ENCODE peak calls at places on chromosomes 4 and X, in six cellular contexts. W, P, Z, A, Q and C are unnamed samples. For H3K9me3 and H3K4me1, the result is how much of the 10 kb centered on the place peaks cover.

GRCh38 chrX:132508834-132509233 is 20.0 kb upstream of the MBNL3 start:
- DNase-seq in P (no peak), Z (no peak), Q (no peak), W (no peak), A (no peak), C (no peak)

GRCh38 chr4:47669946-47670345 is 167.9 kb downstream of the CORIN start:
- DNase-seq in Q (no peak), Z (no peak), A (no peak), P (no peak), W (no peak), C (no peak)

GRCh38 chr4:27154706-27155105 is 294.1 kb downstream of the STIM2 start:
- DNase-seq in Q (no peak), P (no peak), W (no peak), A (no peak), Z (no peak), C (no peak)

GRCh38 chr4:150418757-150419410 is 163.1 kb upstream of the MAB21L2 start:
- DNase-seq in W (no peak), P (no peak), Q (no peak), Z (no peak), A (no peak), C (no peak)

GRCh38 chr4:91322961-91323360 is 980.8 kb upstream of the GRID2 start:
- DNase-seq in P (no peak), Q (no peak), Z (no peak), W (no peak), A (no peak), C (no peak)

GRCh38 chrX:35800479-35800878 is 2.3 kb downstream of the MAGEB16 start:
- DNase-seq in A (no peak), Z (no peak), P (no peak), Q (no peak), W (no peak), C (no peak)

GRCh38 chr4:111323496-111323895 is 700.6 kb upstream of the PITX2 start:
- DNase-seq in A (no peak), W (no peak), Q (no peak), P (no peak), Z (no peak), C (no peak)

GRCh38 chrX:45126158-45126557 is 74.5 kb downstream of the DIPK2B start:
- DNase-seq in Q (no peak), W (no peak), A (no peak), Z (no peak), P (no peak), C (no peak)

GRCh38 chr4:2937146-2937857 is 25.9 kb downstream of the NOP14 start:
- DNase-seq in A (peak), Z (no peak), Q (peak), P (peak), W (no peak), C (peak)

GRCh38 chrX:8520791-8521190 is 56.2 kb downstream of the VCX3B start:
- DNase-seq in W (no peak), P (no peak), Z (no peak), A (no peak), Q (no peak), C (no peak)

GRCh38 chr4:114807357-114807756 is 208.8 kb downstream of the UGT8 start:
- DNase-seq in W (no peak), Z (no peak), P (no peak), Q (no peak), A (no peak), C (no peak)

GRCh38 chr4:83075696-83076095 is 38.8 kb downstream of the PLAC8 start:
- DNase-seq in P (no peak), Z (no peak), Q (no peak), W (no peak), A (no peak), C (no peak)

GRCh38 chr4:83362492-83363329 is 28.1 kb upstream of the HPSE start:
- DNase-seq in P (no peak), W (no peak), Z (no peak), A (no peak), Q (no peak), C (no peak)

GRCh38 chr4:112938461-112939058 is 110.9 kb upstream of the ANK2 start:
- DNase-seq in Z (no peak), Q (no peak), W (no peak), P (no peak), A (no peak), C (no peak)
- H3K9me3 ChIP-seq in Z (under half), Q (under half), W (under half), P (under half), A (under half), C (under half)

DNA sequence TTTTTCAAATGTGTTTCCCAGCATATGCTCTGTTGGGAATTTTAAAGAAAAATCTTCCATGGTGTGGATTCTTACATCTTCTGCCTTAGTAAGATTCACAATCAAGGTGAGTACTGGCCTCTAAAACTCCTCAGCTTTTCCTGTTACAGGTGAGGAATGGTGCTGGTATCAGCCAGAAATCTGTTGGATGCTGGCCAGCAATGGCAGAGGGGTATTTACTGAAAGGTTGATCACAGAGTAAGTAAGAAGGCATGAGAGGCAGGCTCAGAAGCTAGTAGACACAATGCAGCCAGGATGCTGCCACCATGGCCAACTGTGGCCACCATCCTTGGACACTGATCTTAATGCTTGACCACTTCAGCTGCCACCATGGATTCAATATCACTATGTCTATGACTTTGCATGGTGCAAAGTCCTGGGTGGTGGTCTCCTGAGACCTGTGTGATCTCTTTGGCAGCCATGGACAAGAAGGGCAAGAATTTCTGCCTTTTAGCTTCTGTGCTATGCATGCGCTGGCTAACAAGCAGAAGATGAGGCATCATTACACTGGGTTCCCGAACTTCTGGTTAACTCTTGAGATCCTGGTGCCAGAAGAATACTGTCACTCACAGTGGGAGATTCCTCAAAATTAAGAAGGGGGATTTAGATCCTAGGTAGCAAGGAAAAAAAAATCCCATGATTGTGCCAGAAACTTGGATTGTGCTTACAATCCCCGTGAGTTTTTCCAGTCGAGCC is 60.2 kb downstream of the CHRNA9 start:
- DNase-seq in P (no peak), A (no peak), W (no peak), Q (no peak), Z (no peak), C (no peak)
- H3K4me1 ChIP-seq in P (under half), A (under half), W (under half), Q (under half), Z (under half), C (under half)

GRCh38 chr4:115906428-115906827 is 793.0 kb upstream of the NDST4 start:
- DNase-seq in P (no peak), Q (no peak), Z (no peak), A (no peak), W (no peak), C (no peak)
- TF ChIP-seq CTCF in P (no peak), Q (peak), Z (no peak), A (no peak), W (no peak), C (no peak)

GRCh38 chrX:17164936-17165335 is 210.1 kb upstream of the NHS start:
- DNase-seq in W (no peak), P (no peak), Q (no peak), A (no peak), Z (no peak), C (no peak)
- H3K9me3 ChIP-seq in W (under half), P (under half), Q (under half), A (under half), Z (under half), C (under half)

GRCh38 chr4:8440491-8441311 is at the start of the genes ACOX3 and TRMT44:
- DNase-seq in Z (peak), A (peak), Q (peak), W (peak), P (peak), C (peak)
- H3K4me1 ChIP-seq in Z (half or more), A (under half), Q (under half), W (under half), P (under half), C (under half)

DNA sequence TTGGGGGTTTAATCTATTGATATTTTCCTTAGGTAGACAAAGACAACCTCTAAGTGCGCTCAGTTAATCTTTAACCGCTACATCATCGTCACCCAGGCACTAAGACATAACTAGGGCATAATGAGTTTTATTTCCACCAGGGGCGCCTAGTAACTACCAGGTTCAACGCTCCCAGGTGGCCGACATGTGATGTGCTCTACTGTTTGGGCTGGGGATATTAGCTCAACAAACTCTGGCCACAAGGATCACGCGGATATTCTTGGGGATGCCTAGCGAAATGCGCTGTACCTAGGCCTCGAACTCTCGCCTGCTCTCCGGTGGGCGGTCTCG is 915 bp upstream of the RAB33B start:
- DNase-seq in P (no peak), A (no peak), Q (no peak), Z (no peak), W (peak), C (no peak)
- TF ChIP-seq CTCF in P (peak), A (peak), Q (peak), Z (peak), W (peak), C (peak)

GRCh38 chrX:1226249-1226648 is 13.8 kb upstream of the CRLF2 start:
- DNase-seq in Q (no peak), A (no peak), Z (no peak), P (no peak), W (no peak), C (no peak)

GRCh38 chrX:1224954-1225353 is 12.5 kb upstream of the CRLF2 start:
- DNase-seq in Z (no peak), A (peak), W (no peak), P (no peak), Q (peak), C (no peak)

GRCh38 chrX:1222511-1223252 is 10.2 kb upstream of the CRLF2 start:
- DNase-seq in Q (no peak), W (no peak), Z (no peak), P (no peak), A (peak), C (no peak)

GRCh38 chrX:1221296-1221845 is 8.9 kb upstream of the CRLF2 start:
- DNase-seq in Q (no peak), P (no peak), Z (no peak), A (peak), W (no peak), C (no peak)

GRCh38 chrX:1223253-1223621 is 10.8 kb upstream of the CRLF2 start:
- DNase-seq in Z (no peak), P (no peak), W (no peak), Q (no peak), A (peak), C (no peak)
- H3K9me3 ChIP-seq in Z (under half), P (under half), W (under half), Q (under half), A (under half), C (under half)

GRCh38 chrX:19775830-19776498 is 111.4 kb downstream of the SH3KBP1 start:
- DNase-seq in A (no peak), Z (no peak), P (no peak), Q (no peak), W (no peak), C (no peak)

GRCh38 chrX:19774905-19775304 is 112.5 kb downstream of the SH3KBP1 start:
- DNase-seq in Q (no peak), P (no peak), W (no peak), A (no peak), Z (no peak), C (no peak)

GRCh38 chrX:19772759-19773623 is 114.4 kb downstream of the SH3KBP1 start:
- DNase-seq in Q (no peak), A (no peak), Z (no peak), P (no peak), W (no peak), C (no peak)

GRCh38 chrX:19769467-19769866 is 117.9 kb downstream of the SH3KBP1 start:
- DNase-seq in A (no peak), W (no peak), Z (no peak), P (no peak), Q (no peak), C (no peak)

DNA sequence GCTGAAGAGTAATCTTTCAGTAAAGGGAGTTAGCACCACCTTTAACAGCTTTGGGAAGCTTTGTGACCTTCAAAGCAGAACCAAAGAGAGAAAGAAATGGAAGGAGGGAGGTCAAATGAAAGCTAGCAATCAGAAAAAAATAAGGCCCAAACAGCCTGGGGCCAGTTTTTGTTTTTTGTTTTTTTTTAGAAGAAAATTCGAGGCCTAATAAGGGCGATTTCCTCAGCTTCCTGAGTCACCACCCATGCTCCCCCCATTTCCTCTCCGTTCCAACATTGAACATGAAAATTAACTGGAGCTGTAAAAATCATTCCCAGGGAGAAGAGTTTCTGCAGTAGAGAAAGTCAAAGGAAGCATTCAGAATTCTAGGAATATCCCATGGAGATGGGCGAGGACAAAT is 115.1 kb downstream of the SH3KBP1 start:
- DNase-seq in A (no peak), Q (no peak), Z (no peak), W (no peak), P (no peak), C (no peak)
- H3K4me1 ChIP-seq in A (under half), Q (under half), Z (under half), W (under half), P (under half), C (under half)

DNA sequence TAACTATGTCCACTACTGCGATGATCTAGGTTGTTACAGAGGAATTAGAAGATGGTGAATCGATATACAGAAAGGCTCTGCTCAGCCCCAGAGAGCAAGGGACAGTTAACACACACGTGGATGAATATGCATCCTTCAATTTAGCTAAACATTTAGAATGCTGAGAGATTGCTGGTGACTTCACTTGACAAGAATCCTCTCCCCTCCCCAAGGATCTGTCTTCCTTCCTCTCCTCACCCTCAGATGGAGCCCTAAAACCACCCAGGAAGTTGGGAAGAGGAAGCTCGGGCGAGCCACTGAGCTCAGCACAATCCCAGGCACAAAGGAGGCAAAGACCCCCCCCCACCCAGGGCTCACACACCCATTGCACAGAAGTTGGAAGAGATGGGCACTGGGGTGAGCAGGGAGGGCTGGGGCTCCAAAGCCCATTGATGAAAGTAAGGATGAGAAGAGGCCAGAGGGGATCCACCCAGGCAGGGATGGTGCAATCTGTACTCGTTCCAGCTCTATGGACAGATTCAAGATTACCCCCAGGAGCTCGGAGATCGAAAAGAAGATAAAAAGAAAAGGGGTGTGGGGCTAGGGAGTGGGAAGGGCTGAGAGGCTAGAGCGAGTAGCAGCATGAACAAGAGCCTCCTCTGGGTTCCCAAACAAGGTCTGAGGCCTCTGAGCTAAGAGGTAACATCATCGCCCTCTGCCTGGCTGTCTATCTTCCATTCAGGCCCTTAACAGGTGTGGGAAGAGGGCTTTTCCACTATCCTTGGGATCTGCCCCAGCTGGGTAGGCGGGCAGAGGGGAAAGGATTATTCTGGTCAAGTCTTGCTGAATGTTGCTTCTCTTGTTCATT is 1.3 kb downstream of the TFE3 start:
- DNase-seq in A (no peak), P (no peak), Q (no peak), Z (no peak), W (peak), C (no peak)
- TF ChIP-seq CTCF in A (no peak), P (no peak), Q (no peak), Z (no peak), W (no peak), C (no peak)

GRCh38 chr4:492412-492811 is 6.5 kb downstream of the ZNF721 start:
- DNase-seq in A (no peak), P (no peak), W (no peak), Z (no peak), Q (no peak), C (no peak)
- H3K9me3 ChIP-seq in A (under half), P (under half), W (under half), Z (under half), Q (under half), C (under half)